ENCODE peak calls at places on chromosomes 7 and 10, in ten cellular contexts. Y is aorta, U is transverse colon, B is pancreas, E is adrenal gland, W is left ventricle myocardium inferior, P is endodermal cell, O is hepatocyte, M is neuronal stem cell, J is Peyer's patch. V is an unnamed sample. For H3K4me1 and H3K27me3, the result is how much of the 10 kb centered on the place peaks cover.

GRCh38 chr7:4690953-4691856 is 9.1 kb downstream of the FOXK1 start:
- DNase-seq in W (no peak), P (no peak), O (no peak), M (no peak), J (no peak), Y (no peak), U (no peak), B (no peak), E (no peak), V (no peak)

GRCh38 chr7:116610210-116610609 is 61.8 kb upstream of the MET start:
- DNase-seq in M (no peak), O (no peak), U (no peak), Y (no peak), W (no peak), B (no peak), J (no peak), E (no peak), P (no peak), V (no peak)

GRCh38 chr7:151400626-151401315 is 9.1 kb downstream of the WDR86 start:
- DNase-seq in W (no peak), Y (no peak), U (no peak), E (no peak), J (peak), P (peak), O (no peak), B (no peak), M (no peak), V (no peak)

GRCh38 chr7:153886121-153886505 is 166.1 kb upstream of the DPP6 start:
- DNase-seq in U (no peak), E (no peak), P (peak), Y (no peak), O (no peak), W (no peak), B (no peak), J (no peak), M (peak), V (no peak)

GRCh38 chr10:31603245-31604087 is 284.4 kb downstream of the ZEB1 start:
- DNase-seq in J (peak), E (peak), Y (peak), M (peak), P (peak), O (peak), B (peak), W (peak), U (peak), V (peak)

GRCh38 chr7:23743226-23743625 is 33.2 kb downstream of the STK31 start:
- DNase-seq in B (no peak), U (no peak), M (no peak), J (no peak), O (no peak), P (no peak), W (no peak), Y (no peak), E (no peak), V (no peak)

GRCh38 chr7:128867241-128867640 is 4.6 kb downstream of the ATP6V1F start:
- DNase-seq in M (no peak), W (no peak), B (no peak), Y (no peak), O (no peak), U (no peak), J (no peak), P (no peak), E (no peak), V (no peak)

GRCh38 chr7:2018786-2019692 is 213.7 kb downstream of the MAD1L1 start:
- DNase-seq in M (no peak), U (peak), P (no peak), W (peak), Y (peak), O (peak), E (peak), B (no peak), J (no peak), V (no peak)

GRCh38 chr7:80611779-80612178 is 26.7 kb upstream of the CD36 start:
- DNase-seq in U (no peak), P (no peak), B (peak), M (no peak), O (peak), J (no peak), Y (no peak), E (peak), W (peak), V (no peak)

GRCh38 chr10:124994573-124995473 is 52.9 kb downstream of the ZRANB1 start:
- DNase-seq in P (peak), E (peak), U (no peak), M (no peak), B (peak), W (peak), J (no peak), O (no peak), Y (no peak), V (no peak)

GRCh38 chr10:773562-774161 is 84.2 kb upstream of the DIP2C start:
- DNase-seq in W (no peak), Y (no peak), E (peak), O (no peak), U (no peak), M (no peak), B (no peak), J (no peak), P (no peak), V (no peak)

GRCh38 chr10:128062837-128063563 is 63.2 kb downstream of the MKI67 start:
- DNase-seq in P (no peak), U (peak), M (no peak), J (peak), W (no peak), Y (peak), B (no peak), E (peak), O (no peak), V (peak)

GRCh38 chr10:113454341-113455061 is 98.4 kb upstream of the HABP2 start:
- DNase-seq in B (peak), W (peak), J (peak), P (peak), Y (peak), M (peak), U (peak), E (peak), O (peak), V (no peak)

GRCh38 chr10:11901454-11902431 is 78.6 kb downstream of the PROSER2 start:
- DNase-seq in P (no peak), Y (no peak), W (no peak), E (no peak), M (no peak), O (peak), J (no peak), B (no peak), U (no peak), V (no peak)

GRCh38 chr7:51229620-51230323 is 86.8 kb downstream of the COBL start:
- DNase-seq in B (no peak), W (no peak), U (no peak), O (no peak), E (no peak), P (peak), Y (no peak), M (no peak), J (no peak), V (no peak)

GRCh38 chr7:36563706-36564325 is 160.5 kb downstream of the AOAH start:
- DNase-seq in W (no peak), O (no peak), B (no peak), U (no peak), M (no peak), J (no peak), Y (no peak), P (no peak), E (no peak), V (no peak)

GRCh38 chr7:124429923-124430322 is 335.7 kb downstream of the GPR37 start:
- DNase-seq in M (no peak), B (no peak), J (no peak), E (no peak), Y (no peak), W (no peak), U (no peak), P (no peak), O (no peak), V (no peak)

GRCh38 chr7:157932498-157933218 is 595.9 kb downstream of the DNAJB6 start:
- DNase-seq in J (no peak), B (no peak), M (no peak), Y (no peak), W (no peak), O (no peak), E (no peak), P (peak), U (no peak), V (no peak)

GRCh38 chr7:13981070-13981469 is 8.4 kb downstream of the ETV1 start:
- DNase-seq in W (no peak), J (no peak), P (peak), M (no peak), Y (peak), E (peak), U (peak), O (peak), B (peak), V (no peak)

GRCh38 chr7:153948055-153948454 is 104.1 kb upstream of the DPP6 start:
- DNase-seq in E (no peak), P (no peak), W (no peak), U (no peak), Y (no peak), O (no peak), M (no peak), B (no peak), J (no peak), V (no peak)

GRCh38 chr7:39950473-39951155 is 558 bp downstream of the CDK13 start:
- DNase-seq in Y (peak), J (peak), U (peak), E (peak), B (peak), O (peak), P (peak), W (peak), M (peak), V (peak)

GRCh38 chr7:123580406-123581161 is 21.0 kb upstream of the ASB15 start:
- DNase-seq in O (peak), B (peak), W (no peak), M (peak), J (no peak), E (peak), U (no peak), P (peak), Y (no peak), V (no peak)

GRCh38 chr10:79072041-79072441 is 3.3 kb downstream of the ZMIZ1 start:
- DNase-seq in Y (no peak), E (no peak), J (no peak), O (no peak), M (no peak), U (no peak), B (no peak), P (no peak), W (no peak), V (no peak)

GRCh38 chr7:2843711-2844152 is 376 bp downstream of the GNA12 start:
- DNase-seq in W (no peak), M (no peak), J (peak), U (peak), P (no peak), Y (peak), O (peak), E (peak), B (peak), V (no peak)

GRCh38 chr7:1059200-1060091 is 15.1 kb downstream of the GPR146 start:
- DNase-seq in E (no peak), O (peak), W (no peak), P (peak), J (peak), M (peak), U (peak), B (peak), Y (no peak), V (no peak)

GRCh38 chr7:818031-818699 is 14.1 kb upstream of the SUN1 start:
- DNase-seq in B (no peak), W (no peak), Y (no peak), P (no peak), M (no peak), U (no peak), O (no peak), E (no peak), J (no peak), V (no peak)

GRCh38 chr7:146772581-146772980 is 656.0 kb downstream of the CNTNAP2 start:
- DNase-seq in O (peak), W (no peak), E (no peak), U (no peak), M (peak), J (no peak), P (peak), B (no peak), Y (no peak), V (no peak)

GRCh38 chr10:26292058-26292457 is 75.5 kb downstream of the GAD2 start:
- DNase-seq in Y (no peak), E (no peak), W (no peak), B (no peak), O (no peak), U (no peak), J (no peak), M (peak), P (no peak), V (no peak)

GRCh38 chr10:72693599-72693915 is 1.6 kb downstream of the MCU start:
- DNase-seq in B (no peak), Y (no peak), J (no peak), P (no peak), M (no peak), W (no peak), E (no peak), U (no peak), O (no peak), V (no peak)

GRCh38 chr7:127347567-127348246 is 44.8 kb downstream of the ZNF800 start:
- DNase-seq in E (peak), B (peak), P (peak), J (peak), O (peak), U (peak), Y (peak), M (peak), W (peak), V (peak)

GRCh38 chr7:39531818-39532217 is 34.4 kb upstream of the YAE1 start:
- DNase-seq in O (no peak), P (no peak), J (no peak), Y (no peak), E (no peak), U (no peak), W (no peak), M (no peak), B (no peak), V (no peak)

GRCh38 chr7:56105508-56105907 is 768 bp downstream of the CHCHD2 start:
- DNase-seq in W (no peak), Y (no peak), M (no peak), E (peak), O (no peak), U (peak), J (no peak), B (peak), P (no peak), V (peak)

GRCh38 chr10:124477614-124478363 is 16.2 kb downstream of the LHPP start:
- DNase-seq in P (peak), J (no peak), O (no peak), B (no peak), U (no peak), M (no peak), E (no peak), Y (no peak), W (no peak), V (no peak)

GRCh38 chr10:33239257-33239656 is 95.2 kb downstream of the NRP1 start:
- DNase-seq in O (no peak), Y (no peak), E (no peak), P (no peak), J (no peak), W (no peak), U (no peak), B (no peak), M (no peak), V (no peak)

GRCh38 chr10:33241351-33241750 is 93.1 kb downstream of the NRP1 start:
- DNase-seq in J (no peak), P (no peak), B (no peak), E (no peak), W (no peak), Y (no peak), M (no peak), O (no peak), U (no peak), V (no peak)

GRCh38 chr10:33238643-33239042 is 95.8 kb downstream of the NRP1 start:
- DNase-seq in U (no peak), W (no peak), Y (no peak), J (no peak), E (no peak), B (no peak), O (no peak), P (no peak), M (no peak), V (no peak)

GRCh38 chr10:33240265-33240664 is 94.2 kb downstream of the NRP1 start:
- DNase-seq in P (no peak), U (no peak), Y (no peak), B (no peak), M (no peak), O (no peak), J (no peak), W (no peak), E (no peak), V (no peak)

DNA sequence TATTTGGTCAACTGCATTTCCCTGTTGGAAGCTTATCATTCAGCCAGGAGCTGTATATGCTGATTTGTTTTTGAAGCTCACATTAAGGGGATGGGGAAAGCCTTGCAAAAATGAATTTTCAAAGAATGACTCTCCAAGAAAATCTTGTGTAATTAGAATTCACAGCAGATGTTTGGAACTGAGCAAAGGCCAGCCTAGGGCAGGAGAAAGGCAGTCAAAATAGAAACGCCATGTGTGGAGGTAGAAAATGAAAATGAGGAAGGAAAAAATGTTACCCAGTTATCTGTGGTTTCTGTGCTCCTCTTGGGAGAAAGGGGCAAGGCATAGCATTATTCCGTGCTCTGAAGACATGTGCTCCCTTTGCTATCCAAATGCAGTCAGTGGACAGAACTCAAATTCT is 93.5 kb downstream of the NRP1 start:
- DNase-seq in J (no peak), O (no peak), M (no peak), P (no peak), B (no peak), Y (no peak), U (no peak), E (no peak), W (no peak), V (no peak)
- H3K4me1 ChIP-seq in J (under half), O (under half), M (under half), P (under half), B (under half), Y (under half), U (under half), E (under half), W (half or more), V (under half)

GRCh38 chr7:45564485-45564884 is 9.7 kb upstream of the ADCY1 start:
- DNase-seq in B (no peak), W (no peak), O (no peak), Y (no peak), M (no peak), E (no peak), J (no peak), P (no peak), U (no peak), V (no peak)

GRCh38 chr7:45563804-45564461 is 10.2 kb upstream of the ADCY1 start:
- DNase-seq in E (no peak), O (no peak), M (no peak), W (peak), P (peak), Y (no peak), J (no peak), B (no peak), U (no peak), V (no peak)

GRCh38 chr7:45566386-45566785 is 7.8 kb upstream of the ADCY1 start:
- DNase-seq in P (no peak), U (no peak), B (no peak), O (no peak), W (no peak), M (no peak), Y (no peak), J (no peak), E (no peak), V (no peak)

GRCh38 chr7:45563401-45563800 is 10.8 kb upstream of the ADCY1 start:
- DNase-seq in B (no peak), P (no peak), W (no peak), J (no peak), M (no peak), U (no peak), O (no peak), Y (no peak), E (no peak), V (no peak)

DNA sequence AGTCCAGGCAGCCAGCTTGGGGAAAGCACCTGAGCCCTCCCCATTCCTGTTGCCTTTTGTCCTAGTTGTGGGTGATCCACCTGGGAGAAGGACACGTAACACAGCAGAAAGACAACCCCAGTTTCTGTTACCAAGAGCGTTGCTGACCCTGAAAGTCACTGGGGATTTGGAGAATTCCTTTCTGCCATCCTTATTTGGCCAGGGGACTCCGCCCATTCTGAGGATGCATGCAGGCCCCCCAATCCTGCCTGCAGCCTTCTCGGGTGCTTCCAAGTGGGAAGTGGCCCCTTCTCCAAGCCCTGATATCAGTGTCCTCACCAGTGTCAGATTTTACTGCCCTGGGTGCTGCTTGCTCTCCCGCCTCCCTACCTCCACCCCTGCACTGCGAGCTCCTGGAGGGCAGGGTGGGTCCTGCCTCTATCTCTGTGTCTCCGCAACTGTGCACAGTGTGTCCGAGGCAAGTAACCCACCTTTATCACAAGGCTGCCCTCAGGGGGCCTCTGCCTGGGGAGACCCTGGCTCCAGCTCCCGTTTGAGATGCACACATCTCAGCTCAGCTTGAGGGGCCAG is 9.2 kb upstream of the ADCY1 start:
- DNase-seq in U (no peak), J (no peak), P (no peak), W (no peak), O (no peak), M (no peak), Y (no peak), B (no peak), E (no peak), V (no peak)
- H3K4me3 ChIP-seq in U (no peak), J (no peak), P (no peak), W (peak), O (no peak), M (no peak), Y (no peak), B (no peak), E (no peak), V (no peak)

DNA sequence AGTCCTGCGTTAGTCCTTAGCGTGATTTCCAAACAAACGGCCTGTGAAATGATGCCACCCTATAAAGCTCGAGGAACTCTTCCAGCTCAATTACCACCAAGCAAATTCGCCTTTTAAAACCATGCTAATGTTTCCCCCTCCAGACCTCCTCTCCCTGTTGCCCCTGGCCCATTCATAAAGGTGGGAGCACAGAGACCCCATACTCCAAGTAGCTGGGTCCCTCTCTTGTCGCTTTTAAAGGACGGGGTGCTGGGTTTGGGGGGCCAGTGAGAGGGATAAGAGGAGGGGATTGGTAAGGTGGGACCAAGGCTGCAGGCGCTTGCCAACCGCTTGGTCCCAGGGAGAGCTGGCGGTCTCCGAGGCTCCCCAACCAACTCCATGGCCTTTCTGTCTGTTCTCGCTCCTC is 1.2 kb downstream of the HMX2 start:
- DNase-seq in B (no peak), Y (no peak), U (no peak), E (no peak), J (no peak), P (peak), M (peak), W (no peak), O (no peak), V (no peak)
- H3K27me3 ChIP-seq in B (under half), Y (under half), U (half or more), E (half or more), J (half or more), P (half or more), M (half or more), W (half or more), O (half or more), V (half or more)

GRCh38 chr10:3094565-3095168 is 27.3 kb downstream of the PFKP start:
- DNase-seq in M (no peak), W (no peak), J (no peak), Y (no peak), U (no peak), O (no peak), P (no peak), E (no peak), B (no peak), V (no peak)

GRCh38 chr10:3095373-3096139 is 28.2 kb downstream of the PFKP start:
- DNase-seq in J (no peak), E (peak), P (no peak), U (peak), W (no peak), O (peak), M (no peak), Y (no peak), B (no peak), V (no peak)

GRCh38 chr10:3097160-3097559 is 29.8 kb downstream of the PFKP start:
- DNase-seq in W (no peak), B (no peak), U (no peak), M (no peak), Y (no peak), J (no peak), O (no peak), P (no peak), E (no peak), V (no peak)

GRCh38 chr10:3093996-3094395 is 26.6 kb downstream of the PFKP start:
- DNase-seq in J (no peak), O (no peak), E (no peak), Y (no peak), M (no peak), W (no peak), P (no peak), U (no peak), B (no peak), V (no peak)

DNA sequence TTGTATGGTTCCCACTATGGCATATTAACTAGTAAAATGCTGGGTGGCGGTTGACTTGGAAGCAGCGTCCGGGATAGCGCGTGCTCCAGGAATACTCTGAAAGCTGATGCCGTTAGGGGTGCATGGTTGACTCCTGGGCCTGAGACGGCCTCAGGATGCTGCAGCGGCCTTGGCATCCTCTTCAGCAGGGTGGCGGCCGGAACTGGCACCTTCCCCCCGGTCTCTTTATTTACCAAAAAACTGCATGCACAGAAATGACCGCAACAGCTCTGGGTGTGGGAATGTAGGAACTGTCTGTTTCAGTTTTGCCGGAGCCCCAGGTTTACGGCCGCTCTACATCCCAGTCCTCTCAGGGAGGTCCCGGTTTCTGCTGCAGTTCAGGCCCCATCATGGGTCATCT is 28.8 kb downstream of the PFKP start:
- DNase-seq in J (no peak), B (no peak), W (no peak), E (no peak), M (no peak), O (no peak), Y (peak), P (no peak), U (no peak), V (no peak)
- H3K4me1 ChIP-seq in J (under half), B (under half), W (half or more), E (under half), M (under half), O (under half), Y (under half), P (under half), U (under half), V (under half)

V was measured in effector memory CD4-positive, alpha-beta T cell.